ENCODE peak calls at places on chromosomes 7 and 10, in four cellular contexts. F, R, Z and Y are unnamed samples.

GRCh38 chr7:28983396-28984190 is 25.5 kb upstream of the TRIL start:
- DNase-seq in F (no peak), R (no peak), Z (no peak), Y (no peak)

GRCh38 chr7:105216786-105217185 is 171.9 kb downstream of the SRPK2 start:
- DNase-seq in F (no peak), R (no peak), Z (no peak), Y (no peak)

GRCh38 chr10:9331583-9332008 is 1277.1 kb downstream of the GATA3 start:
- DNase-seq in F (no peak), R (no peak), Z (peak), Y (no peak)

GRCh38 chr10:35735412-35735811 is 93.3 kb upstream of the FZD8 start:
- DNase-seq in F (no peak), R (no peak), Z (no peak), Y (no peak)

GRCh38 chr7:99631311-99632109 is 14.8 kb downstream of the ZSCAN25 start:
- DNase-seq in F (peak), R (peak), Z (peak), Y (no peak)

GRCh38 chr10:52615756-52616419 is 156.7 kb downstream of the MBL2 start:
- DNase-seq in F (no peak), R (no peak), Z (no peak), Y (no peak)

GRCh38 chr10:126504051-126504760 is 115.9 kb upstream of the ADAM12 start:
- DNase-seq in F (no peak), R (no peak), Z (peak), Y (no peak)

GRCh38 chr10:124003070-124003419 is 90.4 kb downstream of the CHST15 start:
- DNase-seq in F (no peak), R (no peak), Z (no peak), Y (no peak)

GRCh38 chr7:86733783-86734182 is 90.1 kb downstream of the GRM3 start:
- DNase-seq in F (no peak), R (no peak), Z (no peak), Y (no peak)

GRCh38 chr7:131072505-131073091 is 255.1 kb upstream of the MKLN1 start:
- DNase-seq in F (no peak), R (no peak), Z (no peak), Y (no peak)

GRCh38 chr10:43287056-43288007 is 20.5 kb upstream of the RASGEF1A start:
- DNase-seq in F (no peak), R (no peak), Z (no peak), Y (no peak)

GRCh38 chr7:75869776-75870379 is 9.0 kb upstream of the RHBDD2 start:
- DNase-seq in F (no peak), R (no peak), Z (no peak), Y (no peak)

GRCh38 chr7:48165157-48165556 is 6.1 kb upstream of the ABCA13 start:
- DNase-seq in F (no peak), R (no peak), Z (no peak), Y (no peak)

GRCh38 chr7:6494365-6494764 is 46.6 kb upstream of the DAGLB start:
- DNase-seq in F (no peak), R (no peak), Z (no peak), Y (no peak)

GRCh38 chr10:103911021-103911459 is 6.9 kb downstream of the STN1 start:
- DNase-seq in F (no peak), R (no peak), Z (no peak), Y (no peak)

GRCh38 chr7:142176901-142177300 is 65.4 kb downstream of the MGAM2 start:
- DNase-seq in F (no peak), R (no peak), Z (no peak), Y (no peak)

GRCh38 chr10:117360994-117361667 is 14.1 kb downstream of the PDZD8 start:
- DNase-seq in F (no peak), R (no peak), Z (no peak), Y (no peak)

GRCh38 chr10:74738985-74739567 is 87.3 kb upstream of the KAT6B start:
- DNase-seq in F (peak), R (no peak), Z (no peak), Y (no peak)

GRCh38 chr7:36784991-36785940 is 61.0 kb upstream of the AOAH start:
- DNase-seq in F (peak), R (no peak), Z (no peak), Y (no peak)

GRCh38 chr10:36163827-36164226 is 521.7 kb upstream of the FZD8 start:
- DNase-seq in F (no peak), R (no peak), Z (no peak), Y (no peak)

GRCh38 chr10:75350791-75351190 is 50.8 kb downstream of the ZNF503 start:
- DNase-seq in F (no peak), R (no peak), Z (no peak), Y (no peak)

GRCh38 chr7:121102619-121103018 is 114.1 kb downstream of the CPED1 start:
- DNase-seq in F (no peak), R (no peak), Z (no peak), Y (no peak)

GRCh38 chr10:122140941-122141623 is 130.0 kb upstream of the BTBD16 start:
- DNase-seq in F (no peak), R (no peak), Z (no peak), Y (no peak)

GRCh38 chr7:20211376-20211775 is 5.8 kb downstream of the MACC1 start:
- DNase-seq in F (no peak), R (no peak), Z (no peak), Y (no peak)

GRCh38 chr10:95976295-95977229 is 66.8 kb upstream of the CCNJ start:
- DNase-seq in F (no peak), R (no peak), Z (no peak), Y (no peak)

GRCh38 chr7:136865236-136865635 is 3.2 kb upstream of the CHRM2 start:
- DNase-seq in F (no peak), R (no peak), Z (no peak), Y (no peak)

GRCh38 chr7:42677751-42678231 is 234.1 kb downstream of the C7orf25 start:
- DNase-seq in F (no peak), R (no peak), Z (no peak), Y (no peak)

GRCh38 chr10:121281576-121281975 is 316.7 kb downstream of the FGFR2 start:
- DNase-seq in F (no peak), R (no peak), Z (no peak), Y (no peak)

GRCh38 chr10:132098539-132099421 is 33.0 kb downstream of the JAKMIP3 start:
- DNase-seq in F (no peak), R (no peak), Z (no peak), Y (no peak)